ENCODE peak calls at places on chromosomes 3 and 15, in four cellular contexts. G is ELR, C is nucleus accumbens, Z is anterior cingulate cortex. E is an unnamed sample.

GRCh38 chr3:13822042-13822441 is 57.8 kb downstream of the WNT7A start:
- DNase-seq in C (no peak), Z (no peak), G (peak; percentile 81), E (no peak)

GRCh38 chr3:189184566-189184965 is 12.8 kb downstream of the TPRG1 start:
- DNase-seq in G (no peak), Z (no peak), C (no peak), E (no peak)

GRCh38 chr15:70627734-70628541 is 135.4 kb downstream of the UACA start:
- DNase-seq in Z (no peak), C (no peak), G (no peak), E (no peak)

GRCh38 chr15:99556578-99556977 is 9.2 kb upstream of the MEF2A start:
- DNase-seq in G (no peak), Z (no peak), C (no peak), E (no peak)

GRCh38 chr3:105608623-105609022 is 241.9 kb downstream of the ALCAM start:
- DNase-seq in Z (no peak), G (no peak), C (no peak), E (no peak)

GRCh38 chr15:65952425-65953053 is 83.2 kb downstream of the RAB11A start:
- DNase-seq in G (peak; percentile 56), Z (no peak), C (no peak), E (peak; percentile 41)

GRCh38 chr3:45042162-45042561 is 16.1 kb downstream of the CLEC3B start:
- DNase-seq in G (no peak), Z (no peak), C (no peak), E (no peak)

GRCh38 chr3:38538773-38539353 is 42.7 kb downstream of the EXOG start:
- DNase-seq in C (no peak), Z (no peak), G (no peak), E (no peak)

GRCh38 chr3:9912294-9912935 is 4.5 kb upstream of the IL17RC start:
- DNase-seq in G (peak; percentile 79), C (no peak), Z (no peak), E (no peak)

E was measured in HAP-1.